ENCODE peak calls at places on chromosome 15, in ten cellular contexts. N is psoas muscle, W is cardiac fibroblast, I is NB4, V is right atrium auricular region, A is H9, U is HCT116, L is cardiac muscle cell, Y is endothelial cell, O is GM20000. Z is an unnamed sample.

GRCh38 chr15:85707519-85708338 is 87.0 kb downstream of the KLHL25 start:
- DNase-seq in W (peak), A (no peak), O (no peak), Y (no peak), U (no peak), N (no peak), I (no peak), L (peak), V (no peak), Z (no peak)

GRCh38 chr15:38623744-38624143 is 59.1 kb upstream of the RASGRP1 start:
- DNase-seq in Y (no peak), W (no peak), I (no peak), U (no peak), N (no peak), V (no peak), L (no peak), A (no peak), O (no peak), Z (no peak)

GRCh38 chr15:36370735-36371115 is 208.7 kb upstream of the CDIN1 start:
- DNase-seq in L (peak), A (no peak), Y (no peak), V (no peak), U (peak), I (no peak), O (no peak), W (peak), N (no peak), Z (peak)

GRCh38 chr15:74428442-74428787 is 5.3 kb downstream of the SEMA7A start:
- DNase-seq in Y (no peak), W (no peak), V (no peak), L (no peak), I (peak), N (no peak), A (no peak), U (no peak), O (peak), Z (no peak)

GRCh38 chr15:62391565-62392262 is 226.6 kb upstream of the C2CD4B start:
- DNase-seq in U (no peak), I (peak), N (peak), A (peak), L (peak), Y (peak), V (no peak), O (peak), W (peak), Z (peak)

GRCh38 chr15:90062023-90062728 is 40.1 kb downstream of the IDH2 start:
- DNase-seq in O (no peak), I (peak), A (peak), L (peak), N (no peak), U (no peak), V (no peak), W (peak), Y (peak), Z (peak)

GRCh38 chr15:58413253-58413652 is 18.5 kb upstream of the LIPC start:
- DNase-seq in L (no peak), W (no peak), U (no peak), N (no peak), V (no peak), O (no peak), I (no peak), Y (no peak), A (no peak), Z (no peak)

GRCh38 chr15:48914717-48915116 is 36.8 kb downstream of the EID1 start:
- DNase-seq in W (no peak), V (no peak), O (no peak), I (peak), Y (no peak), U (no peak), A (no peak), L (no peak), N (no peak), Z (no peak)

GRCh38 chr15:99224372-99224771 is 25.0 kb downstream of the TTC23 start:
- DNase-seq in W (no peak), Y (no peak), U (no peak), A (no peak), V (no peak), N (no peak), L (no peak), O (no peak), I (no peak), Z (no peak)

GRCh38 chr15:57595011-57595866 is 3.5 kb downstream of the MYZAP start:
- DNase-seq in A (no peak), V (no peak), O (no peak), Y (no peak), N (no peak), U (no peak), W (no peak), L (no peak), I (no peak), Z (no peak)

GRCh38 chr15:59457103-59457502 is 19.1 kb downstream of the FAM81A start:
- DNase-seq in U (no peak), V (no peak), Y (no peak), O (no peak), L (no peak), W (no peak), N (no peak), I (no peak), A (no peak), Z (peak)

GRCh38 chr15:36501063-36501678 is 78.3 kb upstream of the CDIN1 start:
- DNase-seq in V (no peak), I (peak), Y (peak), O (peak), A (peak), W (peak), N (no peak), U (peak), L (peak), Z (peak)

GRCh38 chr15:29687939-29688884 is 134.1 kb downstream of the TJP1 start:
- DNase-seq in V (no peak), N (no peak), I (no peak), L (no peak), Y (no peak), W (no peak), O (no peak), U (no peak), A (no peak), Z (no peak)

GRCh38 chr15:88487176-88487795 is 19.8 kb downstream of the MRPS11 start:
- DNase-seq in U (no peak), O (no peak), L (no peak), A (no peak), N (no peak), V (no peak), Y (no peak), W (no peak), I (no peak), Z (no peak)

GRCh38 chr15:95175914-95176658 is 944.7 kb downstream of the MCTP2 start:
- DNase-seq in Y (no peak), W (peak), N (no peak), O (no peak), U (no peak), A (no peak), V (no peak), L (peak), I (no peak), Z (peak)

GRCh38 chr15:99114511-99115299 is 9.8 kb downstream of the SYNM start:
- DNase-seq in N (no peak), V (no peak), O (no peak), L (no peak), W (no peak), Y (no peak), U (no peak), A (no peak), I (no peak), Z (no peak)

GRCh38 chr15:60907233-60907947 is 321.7 kb downstream of the RORA start:
- DNase-seq in Y (no peak), O (no peak), A (no peak), N (no peak), L (no peak), U (no peak), V (no peak), I (no peak), W (no peak), Z (no peak)

GRCh38 chr15:95262866-95263564 is 1031.7 kb downstream of the MCTP2 start:
- DNase-seq in W (peak), L (peak), I (no peak), Y (no peak), N (no peak), U (no peak), A (no peak), O (no peak), V (no peak), Z (no peak)

GRCh38 chr15:84863480-84864428 is 20.7 kb upstream of the SLC28A1 start:
- DNase-seq in V (no peak), U (no peak), I (no peak), W (peak), N (no peak), A (no peak), Y (no peak), L (peak), O (no peak), Z (no peak)

GRCh38 chr15:48250640-48251076 is 44.6 kb downstream of the SLC12A1 start:
- DNase-seq in A (peak), Y (peak), W (peak), U (peak), I (peak), O (peak), V (no peak), N (no peak), L (peak), Z (peak)

GRCh38 chr15:62287066-62287857 is 122.2 kb upstream of the C2CD4B start:
- DNase-seq in N (no peak), U (no peak), I (no peak), Y (no peak), O (no peak), L (no peak), V (no peak), W (peak), A (no peak), Z (peak)

GRCh38 chr15:89781055-89781454 is 4.9 kb downstream of the MESP2 start:
- DNase-seq in Y (no peak), N (no peak), L (no peak), W (no peak), I (peak), O (no peak), A (no peak), V (no peak), U (no peak), Z (peak)

GRCh38 chr15:98923159-98923558 is 84.4 kb downstream of the PGPEP1L start:
- DNase-seq in O (no peak), W (no peak), L (no peak), A (no peak), I (no peak), V (no peak), N (no peak), Y (no peak), U (no peak), Z (no peak)

GRCh38 chr15:90681480-90681879 is 35.7 kb upstream of the BLM start:
- DNase-seq in A (no peak), I (no peak), Y (no peak), W (peak), L (peak), N (no peak), V (no peak), O (no peak), U (no peak), Z (peak)

DNA sequence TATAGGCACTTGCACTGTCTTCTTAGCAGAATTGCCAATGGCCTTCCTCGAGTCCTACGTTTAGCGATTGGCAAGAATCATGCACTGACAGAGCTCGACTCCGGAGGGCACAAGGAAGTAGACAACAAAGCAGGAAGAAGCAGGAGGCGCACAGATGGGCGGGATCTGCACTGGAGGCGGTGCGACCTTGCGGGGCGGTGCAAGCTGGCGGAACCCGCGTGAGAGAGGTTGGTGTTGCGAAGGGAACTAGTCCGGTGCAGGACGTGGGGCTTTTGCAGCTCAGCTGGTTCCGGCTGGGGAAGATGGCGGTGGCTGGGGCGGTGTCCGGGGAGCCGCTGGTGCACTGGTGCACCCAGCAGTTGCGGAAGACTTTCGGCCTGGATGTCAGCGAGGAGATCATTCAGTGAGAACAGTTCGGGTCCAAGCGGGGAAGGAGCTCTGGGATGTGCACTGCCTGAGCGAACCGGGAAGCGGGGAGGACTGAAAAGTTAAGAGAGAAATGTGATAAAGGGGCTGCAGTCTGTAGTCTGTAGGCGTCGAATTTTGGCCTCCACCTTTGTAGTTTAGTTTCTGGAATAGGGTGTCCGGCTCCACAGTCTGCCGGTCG is at the start of gene TRIP4:
- DNase-seq in U (peak), N (peak), V (peak), W (peak), O (peak), I (peak), Y (peak), A (peak), L (peak), Z (peak)
- TF ChIP-seq CTCF in U (no peak), N (no peak), V (no peak), W (peak), O (peak), I (no peak), Y (no peak), A (no peak), L (peak), Z (no peak)

GRCh38 chr15:69979269-69979668 is 118.4 kb downstream of the TLE3 start:
- DNase-seq in A (peak), O (peak), U (no peak), L (no peak), V (no peak), Y (no peak), I (peak), N (no peak), W (peak), Z (peak)
- TF ChIP-seq CTCF in A (peak), O (peak), U (no peak), L (no peak), V (no peak), Y (no peak), I (no peak), N (no peak), W (no peak), Z (no peak)

DNA sequence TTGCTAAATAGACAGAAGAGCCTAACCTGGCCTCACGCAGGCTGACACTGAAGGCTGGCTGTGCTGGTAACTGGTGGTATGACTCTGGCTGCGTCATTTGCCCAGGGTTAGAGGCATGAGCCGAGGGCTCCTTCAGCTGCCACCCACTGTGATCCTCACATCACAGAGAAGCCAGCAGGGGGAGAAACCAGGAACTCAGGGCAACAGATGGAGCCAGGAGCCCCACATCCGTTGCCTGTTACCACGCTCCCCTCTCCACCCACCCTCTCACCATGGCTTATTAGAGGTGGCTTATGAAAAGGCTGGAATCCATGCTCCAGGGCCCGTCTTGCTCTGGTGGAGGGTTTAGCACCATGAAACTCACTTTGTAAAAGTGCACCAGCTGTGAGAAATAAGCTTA is 60.7 kb downstream of the ASB7 start:
- DNase-seq in N (no peak), I (peak), A (peak), Y (peak), U (peak), L (peak), W (no peak), O (peak), V (no peak), Z (peak)
- TF ChIP-seq CTCF in N (no peak), I (peak), A (peak), Y (no peak), U (peak), L (peak), W (peak), O (no peak), V (peak), Z (peak)

GRCh38 chr15:83653639-83654378 is at the start of gene ADAMTSL3:
- DNase-seq in N (peak), V (peak), Y (peak), I (no peak), O (no peak), W (peak), A (peak), U (no peak), L (peak), Z (peak)
- TF ChIP-seq CTCF in N (no peak), V (no peak), Y (no peak), I (no peak), O (no peak), W (no peak), A (peak), U (no peak), L (no peak), Z (no peak)

DNA sequence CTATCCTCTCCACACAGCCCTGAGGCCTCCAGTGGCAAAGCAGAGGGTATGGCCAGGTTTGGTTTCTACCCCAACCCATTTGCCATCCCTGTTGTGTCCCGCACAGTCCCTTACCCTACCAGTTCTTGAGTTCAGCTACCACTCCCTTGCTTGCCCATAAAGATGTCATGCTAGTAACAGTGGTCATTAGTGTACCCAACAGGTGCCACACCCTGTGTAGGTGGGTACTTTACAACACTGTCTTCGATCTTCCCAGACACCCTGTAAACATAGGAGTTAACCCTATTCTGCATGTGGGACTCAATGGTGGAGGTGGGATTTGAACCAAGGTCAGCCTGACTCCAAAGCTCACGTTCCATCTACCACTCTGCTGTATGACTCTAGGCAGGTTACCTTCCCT is 23.2 kb downstream of the LINGO1 start:
- DNase-seq in I (no peak), V (no peak), N (no peak), L (no peak), A (no peak), U (no peak), Y (no peak), O (no peak), W (no peak), Z (no peak)
- TF ChIP-seq CTCF in I (no peak), V (no peak), N (no peak), L (no peak), A (no peak), U (no peak), Y (no peak), O (no peak), W (no peak), Z (no peak)

DNA sequence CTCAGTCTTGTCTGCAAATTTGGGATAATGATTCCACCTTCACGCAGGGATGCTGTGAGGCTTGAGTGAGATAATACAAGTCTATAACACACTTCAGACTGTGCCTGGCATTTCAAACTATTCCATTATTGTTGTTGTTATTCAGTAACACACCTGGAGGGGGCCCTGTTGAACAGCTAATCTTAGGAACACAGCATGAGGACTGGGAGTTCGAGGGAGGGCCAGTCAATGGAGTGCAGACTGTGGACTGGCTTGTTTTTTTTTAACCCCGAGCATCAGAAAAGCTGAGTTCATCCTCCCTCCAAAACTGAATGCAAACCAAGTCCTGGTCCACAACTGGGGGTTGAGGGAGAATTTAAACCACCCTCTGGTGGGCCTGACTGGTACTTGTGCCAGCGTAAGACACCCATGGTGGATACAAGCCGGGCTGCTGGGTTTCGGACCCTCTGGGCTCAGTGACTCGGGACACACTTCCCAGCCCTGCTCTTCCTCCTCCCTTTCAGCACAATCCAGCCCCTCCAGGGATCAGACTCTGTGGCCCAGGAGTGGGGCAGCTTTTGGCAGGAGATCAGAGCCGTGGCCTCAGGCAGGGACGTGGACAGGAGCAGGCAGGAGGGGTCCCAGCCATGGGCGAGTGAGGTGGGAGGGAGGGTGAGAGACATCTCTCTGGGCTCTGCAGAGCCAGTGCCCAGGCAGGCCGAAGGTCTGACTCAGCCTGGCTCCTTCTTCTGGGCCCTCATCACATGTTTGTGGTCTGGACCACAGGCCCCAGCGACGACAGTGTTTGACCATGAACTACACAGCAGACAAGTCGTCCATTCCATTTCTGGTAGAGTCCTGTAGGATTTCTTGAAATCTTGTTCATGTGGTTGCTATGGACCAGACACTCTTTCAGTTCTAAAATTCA is 36.3 kb upstream of the MEX3B start:
- DNase-seq in O (no peak), V (no peak), L (peak), I (peak), A (peak), U (no peak), N (no peak), Y (peak), W (peak), Z (peak)
- TF ChIP-seq CTCF in O (no peak), V (no peak), L (peak), I (no peak), A (peak), U (peak), N (no peak), Y (no peak), W (peak), Z (peak)

GRCh38 chr15:79195802-79196201 is 86.7 kb upstream of the ANKRD34C start:
- DNase-seq in O (no peak), U (no peak), W (no peak), I (no peak), V (no peak), Y (no peak), N (no peak), A (no peak), L (no peak), Z (no peak)
- TF ChIP-seq CTCF in O (no peak), U (no peak), W (peak), I (peak), V (no peak), Y (no peak), N (no peak), A (peak), L (no peak), Z (no peak)

DNA sequence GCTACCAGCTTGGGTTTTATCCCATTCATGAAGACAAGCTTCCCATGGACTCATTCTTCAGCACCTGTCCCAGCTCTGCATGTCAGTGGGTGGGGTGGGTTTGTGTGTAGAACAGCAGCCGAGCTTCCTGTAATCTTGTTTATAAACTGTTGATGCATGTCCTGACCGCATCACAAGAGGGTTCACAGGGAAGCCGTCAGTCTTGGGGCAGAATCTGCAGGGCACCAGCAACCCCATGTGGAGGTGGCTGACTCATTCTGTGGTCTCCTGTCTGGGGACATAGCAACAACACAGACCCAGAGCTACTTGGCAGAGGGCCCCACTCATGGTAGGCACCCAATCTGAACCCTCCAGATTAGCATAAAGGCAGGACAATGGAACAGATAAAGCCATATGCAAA is 35.6 kb downstream of the DAPK2 start:
- DNase-seq in I (peak), A (no peak), U (peak), W (peak), N (peak), O (peak), L (peak), V (peak), Y (no peak), Z (peak)
- TF ChIP-seq CTCF in I (no peak), A (no peak), U (no peak), W (no peak), N (no peak), O (peak), L (no peak), V (no peak), Y (no peak), Z (no peak)

GRCh38 chr15:26866298-26867198 is at the start of gene GABRA5:
- DNase-seq in O (no peak), Y (peak), U (no peak), W (peak), I (no peak), N (no peak), A (peak), L (peak), V (no peak), Z (no peak)
- TF ChIP-seq CTCF in O (no peak), Y (no peak), U (no peak), W (no peak), I (no peak), N (no peak), A (peak), L (no peak), V (peak), Z (no peak)

Z was measured in MCF 10A.